ENCODE peak calls at places on chromosomes 5 and 9, in seven cellular contexts. One of them, this sample, is unnamed. For H3K4me1, the result is how much of the 10 kb centered on the place peaks cover.

GRCh38 chr9:136608331-136609159 is 54.2 kb upstream of the EGFL7 start:
- DNase-seq in A549: no peak
- DNase-seq in kidney: no peak
- DNase-seq in Peyer's patch: no peak
- DNase-seq in heart right ventricle: no peak
- DNase-seq in CD8-positive, alpha-beta T cell: no peak
- DNase-seq in osteoblast: no peak
- DNase-seq in this sample: no peak

GRCh38 chr5:56516034-56516433 is 282.9 kb upstream of the ANKRD55 start:
- DNase-seq in heart right ventricle: no peak
- DNase-seq in kidney: no peak
- DNase-seq in CD8-positive, alpha-beta T cell: no peak
- DNase-seq in A549: no peak
- DNase-seq in Peyer's patch: no peak
- DNase-seq in osteoblast: no peak
- DNase-seq in this sample: no peak

GRCh38 chr9:99076483-99077171 is 28.3 kb upstream of the TGFBR1 start:
- DNase-seq in Peyer's patch: peak
- DNase-seq in kidney: no peak
- DNase-seq in osteoblast: no peak
- DNase-seq in A549: no peak
- DNase-seq in heart right ventricle: no peak
- DNase-seq in CD8-positive, alpha-beta T cell: peak
- DNase-seq in this sample: no peak

GRCh38 chr5:161546463-161547301 is at the start of gene GABRB2:
- DNase-seq in A549: no peak
- DNase-seq in osteoblast: peak
- DNase-seq in CD8-positive, alpha-beta T cell: no peak
- DNase-seq in heart right ventricle: peak
- DNase-seq in Peyer's patch: peak
- DNase-seq in kidney: peak
- DNase-seq in this sample: no peak

GRCh38 chr5:93746406-93747056 is 5.1 kb upstream of the POU5F2 start:
- DNase-seq in A549: no peak
- DNase-seq in osteoblast: peak
- DNase-seq in kidney: no peak
- DNase-seq in heart right ventricle: no peak
- DNase-seq in CD8-positive, alpha-beta T cell: no peak
- DNase-seq in Peyer's patch: no peak
- DNase-seq in this sample: no peak

GRCh38 chr5:95779611-95780010 is 42.9 kb downstream of the GLRX start:
- DNase-seq in A549: no peak
- DNase-seq in Peyer's patch: no peak
- DNase-seq in heart right ventricle: no peak
- DNase-seq in CD8-positive, alpha-beta T cell: no peak
- DNase-seq in osteoblast: no peak
- DNase-seq in kidney: no peak
- DNase-seq in this sample: no peak

GRCh38 chr9:94861589-94862241 is 135.2 kb downstream of the AOPEP start:
- DNase-seq in heart right ventricle: no peak
- DNase-seq in A549: no peak
- DNase-seq in CD8-positive, alpha-beta T cell: no peak
- DNase-seq in osteoblast: no peak
- DNase-seq in Peyer's patch: no peak
- DNase-seq in kidney: no peak
- DNase-seq in this sample: no peak

GRCh38 chr9:134778841-134779411 is 101.7 kb upstream of the FCN2 start:
- DNase-seq in Peyer's patch: peak
- DNase-seq in heart right ventricle: peak
- DNase-seq in osteoblast: peak
- DNase-seq in kidney: no peak
- DNase-seq in CD8-positive, alpha-beta T cell: no peak
- DNase-seq in A549: peak
- DNase-seq in this sample: no peak

GRCh38 chr9:2228132-2228531 is 213.0 kb downstream of the SMARCA2 start:
- DNase-seq in heart right ventricle: peak
- DNase-seq in CD8-positive, alpha-beta T cell: no peak
- DNase-seq in A549: no peak
- DNase-seq in Peyer's patch: peak
- DNase-seq in osteoblast: no peak
- DNase-seq in kidney: no peak
- DNase-seq in this sample: no peak

GRCh38 chr5:128158342-128158741 is 74.8 kb downstream of the SLC12A2 start:
- DNase-seq in osteoblast: no peak
- DNase-seq in CD8-positive, alpha-beta T cell: no peak
- DNase-seq in Peyer's patch: no peak
- DNase-seq in kidney: no peak
- DNase-seq in A549: no peak
- DNase-seq in heart right ventricle: no peak
- DNase-seq in this sample: no peak

GRCh38 chr9:134630861-134631260 is 10.7 kb upstream of the COL5A1 start:
- DNase-seq in A549: no peak
- DNase-seq in Peyer's patch: no peak
- DNase-seq in kidney: no peak
- DNase-seq in heart right ventricle: no peak
- DNase-seq in osteoblast: peak
- DNase-seq in CD8-positive, alpha-beta T cell: no peak
- DNase-seq in this sample: no peak

DNA sequence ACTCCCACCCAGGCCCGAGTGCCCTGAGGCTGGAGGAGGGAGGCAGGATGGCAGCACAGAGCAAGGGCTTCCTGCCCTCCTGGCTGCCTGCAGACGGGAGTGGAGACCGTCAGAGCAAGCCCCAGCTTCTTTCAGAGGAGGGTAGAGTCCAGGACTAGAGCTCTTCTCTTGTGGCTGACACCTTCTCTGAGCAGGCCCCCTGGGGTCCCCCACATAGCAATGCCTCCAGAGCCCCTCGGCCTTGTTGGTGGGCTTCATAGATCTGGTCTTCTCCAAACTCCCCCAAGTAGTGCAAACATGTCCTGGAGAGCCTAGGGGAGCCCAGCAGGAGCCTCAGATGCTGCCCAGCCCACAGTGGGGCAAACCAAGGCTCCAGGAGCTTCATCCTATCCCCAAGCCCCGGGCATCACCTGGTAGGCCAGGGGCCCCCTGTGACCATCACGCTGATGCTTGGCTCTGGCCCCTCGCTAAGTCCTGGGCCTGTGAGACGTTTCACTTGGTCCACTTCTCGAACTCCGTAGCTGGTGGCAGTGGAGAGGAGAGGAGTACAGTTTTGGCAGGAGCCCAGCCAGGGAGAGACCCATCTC is 2.0 kb downstream of the MZB1 start:
- DNase-seq in Peyer's patch: no peak
- DNase-seq in CD8-positive, alpha-beta T cell: no peak
- DNase-seq in osteoblast: peak
- DNase-seq in kidney: no peak
- DNase-seq in heart right ventricle: no peak
- DNase-seq in A549: no peak
- DNase-seq in this sample: no peak
- H3K4me3 ChIP-seq in Peyer's patch: peak
- H3K4me3 ChIP-seq in CD8-positive, alpha-beta T cell: no peak
- H3K4me3 ChIP-seq in osteoblast: no peak
- H3K4me3 ChIP-seq in kidney: no peak
- H3K4me3 ChIP-seq in heart right ventricle: no peak
- H3K4me3 ChIP-seq in A549: peak
- H3K4me3 ChIP-seq in this sample: no peak

DNA sequence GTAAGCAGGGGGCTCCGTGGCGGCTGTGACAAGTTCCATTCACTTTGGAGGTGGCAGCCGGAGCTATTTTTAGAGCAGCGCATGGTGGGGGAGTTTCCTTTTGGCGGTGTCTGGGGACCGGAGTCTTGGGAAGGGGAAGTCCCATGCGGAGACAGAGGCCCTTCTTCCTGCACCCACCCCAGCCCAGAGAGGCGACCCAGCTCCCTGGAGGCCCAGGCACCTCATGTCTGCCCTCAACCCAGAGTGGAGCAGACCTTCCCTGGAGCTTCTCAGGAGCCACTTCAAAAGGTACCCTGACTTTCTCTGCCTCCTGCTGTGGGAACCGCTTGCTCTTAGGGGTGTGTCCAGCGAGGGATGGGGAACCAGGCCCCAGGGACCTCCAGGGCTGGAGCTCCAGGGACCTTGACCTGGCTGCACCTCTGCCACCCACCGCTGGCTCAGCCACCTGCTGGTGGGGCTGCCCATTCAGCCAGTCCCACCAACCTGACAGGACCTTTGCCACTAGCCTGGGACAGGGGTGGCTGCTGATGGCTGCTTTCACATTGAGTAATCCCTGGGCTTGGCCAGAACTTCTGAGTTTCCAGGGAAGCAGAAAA is 34.1 kb downstream of the NEK6 start:
- DNase-seq in kidney: no peak
- DNase-seq in A549: no peak
- DNase-seq in Peyer's patch: peak
- DNase-seq in osteoblast: peak
- DNase-seq in heart right ventricle: no peak
- DNase-seq in CD8-positive, alpha-beta T cell: no peak
- DNase-seq in this sample: no peak
- TF ChIP-seq CTCF in kidney: no peak
- TF ChIP-seq CTCF in A549: no peak
- TF ChIP-seq CTCF in Peyer's patch: no peak
- TF ChIP-seq CTCF in osteoblast: no peak
- TF ChIP-seq CTCF in heart right ventricle: peak
- TF ChIP-seq CTCF in CD8-positive, alpha-beta T cell: no peak
- TF ChIP-seq CTCF in this sample: no peak

GRCh38 chr9:28177925-28178324 is 604.6 kb upstream of the C9orf72 start:
- DNase-seq in kidney: no peak
- DNase-seq in Peyer's patch: no peak
- DNase-seq in osteoblast: no peak
- DNase-seq in CD8-positive, alpha-beta T cell: no peak
- DNase-seq in A549: no peak
- DNase-seq in heart right ventricle: no peak
- DNase-seq in this sample: no peak

GRCh38 chr9:28179893-28180292 is 606.6 kb upstream of the C9orf72 start:
- DNase-seq in heart right ventricle: no peak
- DNase-seq in A549: no peak
- DNase-seq in osteoblast: no peak
- DNase-seq in CD8-positive, alpha-beta T cell: no peak
- DNase-seq in kidney: no peak
- DNase-seq in Peyer's patch: no peak
- DNase-seq in this sample: no peak

DNA sequence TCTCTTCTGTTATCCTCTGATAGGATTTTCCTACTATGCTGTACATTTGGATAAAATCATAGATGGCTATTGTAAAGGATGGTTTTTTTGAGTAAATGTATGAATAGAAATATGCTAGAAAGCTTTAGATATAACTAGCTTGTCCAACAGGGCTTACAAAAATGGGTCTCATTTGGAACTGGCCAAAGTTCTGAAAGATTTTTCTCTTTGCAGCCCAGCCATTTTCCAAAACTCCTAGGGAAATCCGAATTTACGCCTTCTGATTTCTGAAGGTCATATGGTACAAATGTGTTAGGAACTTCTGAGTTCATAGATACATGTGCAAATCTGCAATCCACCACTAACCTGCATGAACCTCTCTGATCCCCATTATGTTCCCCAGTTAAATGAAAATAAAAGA is 603.9 kb upstream of the C9orf72 start:
- DNase-seq in CD8-positive, alpha-beta T cell: no peak
- DNase-seq in osteoblast: no peak
- DNase-seq in Peyer's patch: no peak
- DNase-seq in heart right ventricle: no peak
- DNase-seq in kidney: no peak
- DNase-seq in A549: no peak
- DNase-seq in this sample: no peak
- H3K4me1 ChIP-seq in CD8-positive, alpha-beta T cell: under half
- H3K4me1 ChIP-seq in osteoblast: under half
- H3K4me1 ChIP-seq in Peyer's patch: under half
- H3K4me1 ChIP-seq in heart right ventricle: under half
- H3K4me1 ChIP-seq in kidney: under half
- H3K4me1 ChIP-seq in A549: under half
- H3K4me1 ChIP-seq in this sample: under half

DNA sequence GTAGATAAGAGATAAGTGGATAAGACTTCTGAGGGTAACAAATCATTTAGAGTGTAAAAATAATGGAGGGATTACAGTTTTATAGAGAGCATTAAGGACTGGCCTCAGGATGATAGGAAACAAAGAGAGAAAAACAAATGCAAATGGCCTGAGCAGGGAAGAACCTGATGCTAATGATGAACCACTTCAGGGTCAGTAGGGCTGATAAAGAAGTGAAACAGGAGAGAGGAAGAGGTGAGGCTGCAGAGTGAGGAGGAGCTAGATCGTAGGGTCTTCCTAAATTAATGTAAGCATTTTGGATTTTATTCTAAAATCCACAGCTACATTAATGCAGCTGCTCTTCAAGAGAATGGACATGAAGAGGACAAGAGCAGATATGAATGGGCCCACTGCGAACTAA is 698.0 kb upstream of the MEF2C start:
- DNase-seq in kidney: no peak
- DNase-seq in Peyer's patch: no peak
- DNase-seq in osteoblast: no peak
- DNase-seq in heart right ventricle: no peak
- DNase-seq in CD8-positive, alpha-beta T cell: no peak
- DNase-seq in A549: no peak
- DNase-seq in this sample: no peak
- H3K4me3 ChIP-seq in kidney: no peak
- H3K4me3 ChIP-seq in Peyer's patch: no peak
- H3K4me3 ChIP-seq in osteoblast: no peak
- H3K4me3 ChIP-seq in heart right ventricle: no peak
- H3K4me3 ChIP-seq in CD8-positive, alpha-beta T cell: no peak
- H3K4me3 ChIP-seq in A549: no peak
- H3K4me3 ChIP-seq in this sample: no peak

GRCh38 chr9:74577956-74578355 is 80.8 kb downstream of the RORB start:
- DNase-seq in kidney: no peak
- DNase-seq in heart right ventricle: no peak
- DNase-seq in osteoblast: no peak
- DNase-seq in Peyer's patch: no peak
- DNase-seq in A549: no peak
- DNase-seq in CD8-positive, alpha-beta T cell: no peak
- DNase-seq in this sample: no peak
- TF ChIP-seq CTCF in kidney: no peak
- TF ChIP-seq CTCF in heart right ventricle: peak
- TF ChIP-seq CTCF in osteoblast: peak
- TF ChIP-seq CTCF in Peyer's patch: no peak
- TF ChIP-seq CTCF in A549: peak
- TF ChIP-seq CTCF in CD8-positive, alpha-beta T cell: no peak
- TF ChIP-seq CTCF in this sample: no peak

GRCh38 chr9:130478152-130478551 is 33.4 kb downstream of the ASS1 start:
- DNase-seq in kidney: no peak
- DNase-seq in A549: no peak
- DNase-seq in Peyer's patch: no peak
- DNase-seq in osteoblast: no peak
- DNase-seq in CD8-positive, alpha-beta T cell: no peak
- DNase-seq in heart right ventricle: no peak
- DNase-seq in this sample: no peak
- H3K4me1 ChIP-seq in kidney: under half
- H3K4me1 ChIP-seq in A549: under half
- H3K4me1 ChIP-seq in Peyer's patch: under half
- H3K4me1 ChIP-seq in osteoblast: under half
- H3K4me1 ChIP-seq in CD8-positive, alpha-beta T cell: under half
- H3K4me1 ChIP-seq in heart right ventricle: under half
- H3K4me1 ChIP-seq in this sample: under half

GRCh38 chr9:124698265-124698664 is 72.8 kb downstream of the NR6A1 start:
- DNase-seq in Peyer's patch: no peak
- DNase-seq in heart right ventricle: no peak
- DNase-seq in CD8-positive, alpha-beta T cell: no peak
- DNase-seq in osteoblast: peak
- DNase-seq in A549: no peak
- DNase-seq in kidney: no peak
- DNase-seq in this sample: no peak
- H3K4me3 ChIP-seq in Peyer's patch: no peak
- H3K4me3 ChIP-seq in heart right ventricle: no peak
- H3K4me3 ChIP-seq in CD8-positive, alpha-beta T cell: no peak
- H3K4me3 ChIP-seq in osteoblast: no peak
- H3K4me3 ChIP-seq in A549: no peak
- H3K4me3 ChIP-seq in kidney: no peak
- H3K4me3 ChIP-seq in this sample: no peak